ENCODE peak calls at places on chromosomes 7 and 10, in six cellular contexts. U is HCT116, O is transverse colon, E is sigmoid colon, P is GM23338, Z is K562. F is an unnamed sample.

GRCh38 chr10:454860-455259 is 234.6 kb downstream of the DIP2C start:
- DNase-seq in P (no peak), E (peak; percentile 91), U (peak; percentile 68), O (no peak), Z (no peak), F (no peak)

GRCh38 chr7:110786576-110786975 is 304.4 kb upstream of the LRRN3 start:
- DNase-seq in Z (no peak), U (no peak), P (no peak), O (no peak), E (no peak), F (no peak)

GRCh38 chr7:72336382-72336886 is 75.7 kb downstream of the CALN1 start:
- DNase-seq in U (no peak), E (no peak), Z (no peak), P (peak; percentile 75), O (no peak), F (peak; percentile 52)

GRCh38 chr10:58477122-58477521 is 35.5 kb upstream of the BICC1 start:
- DNase-seq in U (no peak), P (peak; percentile 69), Z (no peak), O (no peak), E (peak; percentile 71), F (no peak)

GRCh38 chr10:17510242-17510908 is 56.0 kb upstream of the ST8SIA6 start:
- DNase-seq in E (no peak), U (no peak), Z (no peak), P (no peak), O (no peak), F (no peak)

GRCh38 chr10:108388716-108389115 is 1224.2 kb upstream of the SORCS1 start:
- DNase-seq in P (no peak), E (no peak), U (no peak), O (no peak), Z (no peak), F (no peak)

GRCh38 chr7:37514520-37514919 is 65.9 kb upstream of the ELMO1 start:
- DNase-seq in Z (no peak), U (no peak), P (no peak), O (no peak), E (no peak), F (no peak)

GRCh38 chr7:31962246-31962645 is 108.0 kb downstream of the PDE1C start:
- DNase-seq in O (no peak), E (no peak), P (no peak), U (no peak), Z (no peak), F (no peak)

GRCh38 chr7:28674359-28674782 is 262.1 kb downstream of the CREB5 start:
- DNase-seq in Z (no peak), U (no peak), O (no peak), E (no peak), P (no peak), F (no peak)

GRCh38 chr7:151999337-152000090 is 26.0 kb upstream of the GALNT11 start:
- DNase-seq in O (no peak), Z (no peak), E (no peak), P (no peak), U (no peak), F (no peak)

GRCh38 chr10:19498348-19499290 is 317.6 kb upstream of the PLXDC2 start:
- DNase-seq in P (no peak), O (no peak), U (no peak), Z (no peak), E (peak; percentile 58), F (no peak)

GRCh38 chr10:66916030-66916429 is 9.8 kb upstream of the LRRTM3 start:
- DNase-seq in E (no peak), Z (no peak), U (no peak), P (no peak), O (no peak), F (no peak)

GRCh38 chr10:59375990-59376389 is 13.6 kb upstream of the FAM13C start:
- DNase-seq in U (no peak), P (peak; percentile 9), E (no peak), O (no peak), Z (no peak), F (no peak)

GRCh38 chr10:62811159-62811875 is 4.8 kb downstream of the EGR2 start:
- DNase-seq in Z (no peak), E (no peak), U (no peak), P (no peak), O (no peak), F (no peak)

GRCh38 chr10:110872145-110872983 is 636 bp downstream of the PDCD4 start:
- DNase-seq in P (peak; percentile 87), Z (peak; percentile 48), O (peak; percentile 75), U (no peak), E (peak; percentile 89), F (peak; percentile 89)

GRCh38 chr7:1531263-1531978 is 919 bp downstream of the MAFK start:
- DNase-seq in U (no peak), E (peak; percentile 79), P (no peak), Z (no peak), O (peak; percentile 55), F (no peak)

GRCh38 chr7:120260111-120260510 is 12.9 kb upstream of the KCND2 start:
- DNase-seq in O (no peak), E (no peak), Z (no peak), P (no peak), U (no peak), F (no peak)

GRCh38 chr7:120256719-120257118 is 16.3 kb upstream of the KCND2 start:
- DNase-seq in U (no peak), E (no peak), O (no peak), Z (no peak), P (peak; percentile 30), F (no peak)

GRCh38 chr7:120254845-120255244 is 18.1 kb upstream of the KCND2 start:
- DNase-seq in U (no peak), E (no peak), P (no peak), O (no peak), Z (no peak), F (no peak)

DNA sequence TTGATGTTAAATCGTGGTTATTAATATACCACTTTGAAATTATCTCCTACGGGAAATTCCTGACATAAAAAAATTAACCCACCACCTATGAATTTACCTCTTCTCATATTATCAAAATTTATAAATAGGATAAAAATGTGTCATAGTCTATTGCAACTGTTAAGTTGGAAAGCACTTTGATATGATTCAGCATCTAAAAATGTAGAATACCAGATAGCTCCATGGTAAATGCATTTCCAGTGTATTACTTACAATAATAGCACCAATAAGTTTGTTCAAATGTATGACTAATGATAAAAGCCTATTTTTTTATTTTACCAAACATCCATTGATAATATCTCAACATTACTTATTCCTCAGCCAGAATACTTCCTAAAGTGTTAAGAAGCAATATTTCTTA is 13.6 kb upstream of the KCND2 start:
- DNase-seq in P (no peak), E (no peak), U (no peak), O (no peak), Z (no peak), F (no peak)
- H3K27ac ChIP-seq in P (no peak overlapping the region), E (no peak overlapping the region), U (no peak overlapping the region), O (no peak overlapping the region), Z (no peak overlapping the region), F (no peak overlapping the region)

GRCh38 chr7:131016230-131016629 is 282.2 kb upstream of the KLF14 start:
- DNase-seq in O (no peak), U (no peak), P (no peak), Z (no peak), E (no peak), F (no peak)

GRCh38 chr7:131021460-131021859 is 287.5 kb upstream of the KLF14 start:
- DNase-seq in E (no peak), U (no peak), O (no peak), P (no peak), Z (no peak), F (no peak)

GRCh38 chr7:131021902-131022301 is 287.9 kb upstream of the KLF14 start:
- DNase-seq in P (no peak), U (no peak), E (no peak), O (no peak), Z (no peak), F (peak; percentile 34)

GRCh38 chr7:131020759-131021219 is 286.8 kb upstream of the KLF14 start:
- DNase-seq in P (no peak), O (no peak), Z (no peak), E (no peak), U (no peak), F (peak; percentile 8)

DNA sequence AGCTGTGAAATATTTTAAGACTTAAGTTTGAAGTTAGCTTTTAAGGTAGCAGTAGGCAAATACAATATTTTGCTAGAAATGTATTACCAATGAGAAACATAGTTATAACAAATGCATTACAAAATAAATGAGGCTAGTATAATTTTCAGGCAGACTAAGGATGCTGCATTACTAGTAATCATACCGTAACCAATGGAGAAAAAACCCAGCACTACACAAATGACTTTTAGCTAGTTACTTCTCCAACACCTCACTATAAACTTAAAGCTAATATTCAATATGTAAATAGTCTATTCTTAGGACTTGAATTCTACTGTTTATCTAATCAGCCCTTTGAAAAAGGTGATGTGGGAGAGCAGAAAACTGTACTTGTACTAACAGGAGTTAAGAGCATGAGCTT is 285.3 kb upstream of the KLF14 start:
- DNase-seq in Z (no peak), P (no peak), E (no peak), O (no peak), U (no peak), F (no peak)
- TF ChIP-seq POLR2AphosphoS5 in Z (no peak), P (no peak), E (no peak), O (no peak), U (no peak), F (no peak)

GRCh38 chr10:74103560-74104248 is 46.9 kb downstream of the AP3M1 start:
- DNase-seq in Z (no peak), O (no peak), P (peak; percentile 57), E (no peak), U (peak; percentile 16), F (no peak)
- H3K36me3 ChIP-seq in Z (peaks cover 92% of the 10 kb centered on the region), O (peaks cover 78% of the 10 kb centered on the region), P (peaks cover 84% of the 10 kb centered on the region), E (peaks cover 79% of the 10 kb centered on the region), U (peaks cover 68% of the 10 kb centered on the region), F (peaks cover 78% of the 10 kb centered on the region)

DNA sequence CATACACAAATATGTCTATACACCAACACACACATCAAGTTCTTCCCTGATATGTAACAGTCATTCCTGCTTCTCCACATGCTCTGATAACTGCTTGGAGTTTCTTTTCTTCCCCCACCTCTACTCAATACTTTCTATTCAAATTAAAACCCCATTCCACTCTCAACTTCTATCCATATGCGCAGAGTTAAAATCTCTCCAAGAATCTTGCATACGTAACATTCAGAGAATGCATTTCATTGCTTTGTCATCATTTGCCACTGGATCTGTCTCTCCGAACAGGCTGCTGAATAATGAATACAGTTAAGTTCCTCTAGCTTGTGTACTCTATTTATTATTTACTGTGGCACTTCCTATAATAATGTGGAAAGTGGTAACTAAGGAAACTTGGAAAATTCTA is 68.8 kb downstream of the DGKB start:
- DNase-seq in E (no peak), U (no peak), O (no peak), Z (no peak), P (peak; percentile 75), F (no peak)
- H3K27ac ChIP-seq in E (no peak overlapping the region), U (no peak overlapping the region), O (no peak overlapping the region), Z (no peak overlapping the region), P (peak overlapping the region; percentile 63), F (no peak overlapping the region)

DNA sequence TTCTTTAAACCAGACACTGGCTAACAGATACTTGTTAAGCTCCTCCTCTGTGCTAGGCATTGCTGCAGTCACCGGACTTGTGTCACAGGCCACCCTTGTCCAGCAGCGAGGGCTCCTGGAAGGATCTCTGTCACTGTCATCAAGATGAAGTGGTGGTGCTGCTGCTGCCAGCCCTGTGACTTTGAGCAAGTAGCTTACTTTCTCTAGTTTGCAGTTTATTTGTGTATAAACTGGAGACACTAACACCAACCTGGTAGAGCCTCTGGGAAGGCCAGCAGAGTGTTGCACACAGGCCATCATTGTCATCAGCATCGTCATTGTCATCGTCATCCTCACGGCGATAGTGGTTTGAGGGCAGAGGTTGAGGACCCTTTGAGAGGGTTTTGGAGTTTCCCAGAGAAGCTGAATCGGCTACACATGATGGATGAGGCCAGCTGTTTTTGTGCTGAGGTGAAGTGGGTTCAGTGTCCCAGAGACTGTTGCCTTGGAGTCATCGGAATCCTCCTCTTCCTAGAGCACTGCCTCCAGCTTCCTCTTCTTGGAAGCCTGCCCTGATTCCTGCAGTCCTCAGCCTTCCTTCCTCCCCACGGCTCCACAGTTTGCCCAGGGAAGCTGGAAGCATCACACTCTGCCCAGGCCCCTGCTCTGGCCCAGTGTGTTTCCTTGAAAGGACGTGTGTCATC is 128.4 kb downstream of the GRK5 start:
- DNase-seq in Z (no peak), P (no peak), U (no peak), E (no peak), O (no peak), F (no peak)
- TF ChIP-seq POLR2AphosphoS5 in Z (no peak), P (no peak), U (no peak), E (no peak), O (no peak), F (no peak)